ENCODE peak calls at places on chromosomes 5 and 9, in ten cellular contexts. One of them, this sample, is unnamed.

GRCh38 chr9:124455820-124456219 is 5.6 kb downstream of the ADGRD2 start:
- DNase-seq in substantia nigra: no peak
- DNase-seq in fibroblast of mammary gland: no peak
- DNase-seq in AG20443: no peak
- DNase-seq in mesendoderm: no peak
- DNase-seq in NCI-H446 treated with DMSO at 0.1 percent for 48 hours: no peak
- DNase-seq in LHCN-M2: no peak
- DNase-seq in activated T-cell treated with anti-CD3 and anti-CD28 coated beads, Interleukin-2, amount 50 U/mL, for 72 hours: no peak
- DNase-seq in stimulated activated CD4-positive, alpha-beta T cell treated with anti-CD3 and anti-CD28 coated beads, Interleukin-1b, Interleukin-23, amount 100 ng/mL, for 24 hours: no peak
- DNase-seq in EL: no peak
- DNase-seq in this sample: no peak

GRCh38 chr5:82234880-82235279 is 43.3 kb downstream of the RPS23 start:
- DNase-seq in NCI-H446 treated with DMSO at 0.1 percent for 48 hours: no peak
- DNase-seq in LHCN-M2: no peak
- DNase-seq in mesendoderm: no peak
- DNase-seq in stimulated activated CD4-positive, alpha-beta T cell treated with anti-CD3 and anti-CD28 coated beads, Interleukin-1b, Interleukin-23, amount 100 ng/mL, for 24 hours: no peak
- DNase-seq in EL: no peak
- DNase-seq in activated T-cell treated with anti-CD3 and anti-CD28 coated beads, Interleukin-2, amount 50 U/mL, for 72 hours: no peak
- DNase-seq in AG20443: no peak
- DNase-seq in substantia nigra: no peak
- DNase-seq in fibroblast of mammary gland: no peak
- DNase-seq in this sample: no peak

GRCh38 chr5:41875121-41875520 is 4.9 kb upstream of the OXCT1 start:
- DNase-seq in LHCN-M2: no peak
- DNase-seq in activated T-cell treated with anti-CD3 and anti-CD28 coated beads, Interleukin-2, amount 50 U/mL, for 72 hours: no peak
- DNase-seq in AG20443: no peak
- DNase-seq in fibroblast of mammary gland: no peak
- DNase-seq in EL: no peak
- DNase-seq in substantia nigra: no peak
- DNase-seq in stimulated activated CD4-positive, alpha-beta T cell treated with anti-CD3 and anti-CD28 coated beads, Interleukin-1b, Interleukin-23, amount 100 ng/mL, for 24 hours: no peak
- DNase-seq in mesendoderm: no peak
- DNase-seq in NCI-H446 treated with DMSO at 0.1 percent for 48 hours: no peak
- DNase-seq in this sample: no peak

GRCh38 chr9:125878241-125878640 is 131.1 kb downstream of the PBX3 start:
- DNase-seq in AG20443: peak; percentile 14
- DNase-seq in substantia nigra: no peak
- DNase-seq in fibroblast of mammary gland: peak; percentile 35
- DNase-seq in activated T-cell treated with anti-CD3 and anti-CD28 coated beads, Interleukin-2, amount 50 U/mL, for 72 hours: no peak
- DNase-seq in LHCN-M2: peak; percentile 71
- DNase-seq in mesendoderm: no peak
- DNase-seq in NCI-H446 treated with DMSO at 0.1 percent for 48 hours: peak; percentile 30
- DNase-seq in stimulated activated CD4-positive, alpha-beta T cell treated with anti-CD3 and anti-CD28 coated beads, Interleukin-1b, Interleukin-23, amount 100 ng/mL, for 24 hours: no peak
- DNase-seq in EL: peak; percentile 74
- DNase-seq in this sample: no peak

GRCh38 chr9:21770877-21771560 is 31.4 kb upstream of the MTAP start:
- DNase-seq in NCI-H446 treated with DMSO at 0.1 percent for 48 hours: no peak
- DNase-seq in EL: peak; percentile 72
- DNase-seq in activated T-cell treated with anti-CD3 and anti-CD28 coated beads, Interleukin-2, amount 50 U/mL, for 72 hours: no peak
- DNase-seq in fibroblast of mammary gland: peak; percentile 90
- DNase-seq in AG20443: peak; percentile 69
- DNase-seq in mesendoderm: no peak
- DNase-seq in substantia nigra: no peak
- DNase-seq in LHCN-M2: peak; percentile 76
- DNase-seq in stimulated activated CD4-positive, alpha-beta T cell treated with anti-CD3 and anti-CD28 coated beads, Interleukin-1b, Interleukin-23, amount 100 ng/mL, for 24 hours: no peak
- DNase-seq in this sample: no peak

GRCh38 chr5:93632327-93632726 is 49.3 kb downstream of the NR2F1 start:
- DNase-seq in EL: no peak
- DNase-seq in AG20443: no peak
- DNase-seq in stimulated activated CD4-positive, alpha-beta T cell treated with anti-CD3 and anti-CD28 coated beads, Interleukin-1b, Interleukin-23, amount 100 ng/mL, for 24 hours: no peak
- DNase-seq in activated T-cell treated with anti-CD3 and anti-CD28 coated beads, Interleukin-2, amount 50 U/mL, for 72 hours: no peak
- DNase-seq in substantia nigra: no peak
- DNase-seq in mesendoderm: no peak
- DNase-seq in NCI-H446 treated with DMSO at 0.1 percent for 48 hours: no peak
- DNase-seq in LHCN-M2: no peak
- DNase-seq in fibroblast of mammary gland: no peak
- DNase-seq in this sample: no peak

GRCh38 chr5:54676466-54676865 is 158.9 kb downstream of the SNX18 start:
- DNase-seq in LHCN-M2: no peak
- DNase-seq in mesendoderm: no peak
- DNase-seq in stimulated activated CD4-positive, alpha-beta T cell treated with anti-CD3 and anti-CD28 coated beads, Interleukin-1b, Interleukin-23, amount 100 ng/mL, for 24 hours: no peak
- DNase-seq in EL: no peak
- DNase-seq in activated T-cell treated with anti-CD3 and anti-CD28 coated beads, Interleukin-2, amount 50 U/mL, for 72 hours: no peak
- DNase-seq in AG20443: no peak
- DNase-seq in NCI-H446 treated with DMSO at 0.1 percent for 48 hours: no peak
- DNase-seq in fibroblast of mammary gland: no peak
- DNase-seq in substantia nigra: no peak
- DNase-seq in this sample: no peak

GRCh38 chr9:75200892-75201470 is 112.7 kb downstream of the OSTF1 start:
- DNase-seq in LHCN-M2: peak; percentile 37
- DNase-seq in EL: peak; percentile 29
- DNase-seq in activated T-cell treated with anti-CD3 and anti-CD28 coated beads, Interleukin-2, amount 50 U/mL, for 72 hours: peak; percentile 26
- DNase-seq in mesendoderm: peak; percentile 55
- DNase-seq in substantia nigra: no peak
- DNase-seq in NCI-H446 treated with DMSO at 0.1 percent for 48 hours: no peak
- DNase-seq in fibroblast of mammary gland: peak; percentile 56
- DNase-seq in stimulated activated CD4-positive, alpha-beta T cell treated with anti-CD3 and anti-CD28 coated beads, Interleukin-1b, Interleukin-23, amount 100 ng/mL, for 24 hours: no peak
- DNase-seq in AG20443: peak; percentile 27
- DNase-seq in this sample: no peak

GRCh38 chr9:97564291-97565175 is 63.1 kb downstream of the TMOD1 start:
- DNase-seq in NCI-H446 treated with DMSO at 0.1 percent for 48 hours: no peak
- DNase-seq in EL: peak; percentile 80
- DNase-seq in mesendoderm: no peak
- DNase-seq in fibroblast of mammary gland: peak; percentile 71
- DNase-seq in activated T-cell treated with anti-CD3 and anti-CD28 coated beads, Interleukin-2, amount 50 U/mL, for 72 hours: no peak
- DNase-seq in stimulated activated CD4-positive, alpha-beta T cell treated with anti-CD3 and anti-CD28 coated beads, Interleukin-1b, Interleukin-23, amount 100 ng/mL, for 24 hours: no peak
- DNase-seq in LHCN-M2: peak; percentile 18
- DNase-seq in substantia nigra: no peak
- DNase-seq in AG20443: peak; percentile 61
- DNase-seq in this sample: peak; percentile 51

GRCh38 chr9:136847065-136847826 is 2.0 kb upstream of the PHPT1 start:
- DNase-seq in activated T-cell treated with anti-CD3 and anti-CD28 coated beads, Interleukin-2, amount 50 U/mL, for 72 hours: peak; percentile 28
- DNase-seq in substantia nigra: no peak
- DNase-seq in stimulated activated CD4-positive, alpha-beta T cell treated with anti-CD3 and anti-CD28 coated beads, Interleukin-1b, Interleukin-23, amount 100 ng/mL, for 24 hours: no peak
- DNase-seq in NCI-H446 treated with DMSO at 0.1 percent for 48 hours: no peak
- DNase-seq in fibroblast of mammary gland: peak; percentile 61
- DNase-seq in LHCN-M2: no peak
- DNase-seq in EL: peak; percentile 66
- DNase-seq in AG20443: peak; percentile 55
- DNase-seq in mesendoderm: peak; percentile 92
- DNase-seq in this sample: peak; percentile 93

GRCh38 chr5:142697356-142697807 is 11.5 kb upstream of the FGF1 start:
- DNase-seq in substantia nigra: no peak
- DNase-seq in fibroblast of mammary gland: peak; percentile 82
- DNase-seq in mesendoderm: peak; percentile 21
- DNase-seq in LHCN-M2: peak; percentile 69
- DNase-seq in NCI-H446 treated with DMSO at 0.1 percent for 48 hours: no peak
- DNase-seq in AG20443: peak; percentile 39
- DNase-seq in activated T-cell treated with anti-CD3 and anti-CD28 coated beads, Interleukin-2, amount 50 U/mL, for 72 hours: no peak
- DNase-seq in EL: peak; percentile 25
- DNase-seq in stimulated activated CD4-positive, alpha-beta T cell treated with anti-CD3 and anti-CD28 coated beads, Interleukin-1b, Interleukin-23, amount 100 ng/mL, for 24 hours: no peak
- DNase-seq in this sample: no peak

GRCh38 chr9:92640398-92641091 is 29.4 kb downstream of the IPPK start:
- DNase-seq in AG20443: no peak
- DNase-seq in stimulated activated CD4-positive, alpha-beta T cell treated with anti-CD3 and anti-CD28 coated beads, Interleukin-1b, Interleukin-23, amount 100 ng/mL, for 24 hours: no peak
- DNase-seq in substantia nigra: no peak
- DNase-seq in fibroblast of mammary gland: no peak
- DNase-seq in NCI-H446 treated with DMSO at 0.1 percent for 48 hours: no peak
- DNase-seq in LHCN-M2: no peak
- DNase-seq in EL: no peak
- DNase-seq in mesendoderm: no peak
- DNase-seq in activated T-cell treated with anti-CD3 and anti-CD28 coated beads, Interleukin-2, amount 50 U/mL, for 72 hours: no peak
- DNase-seq in this sample: no peak

GRCh38 chr9:20948703-20949102 is 82.7 kb downstream of the HACD4 start:
- DNase-seq in substantia nigra: no peak
- DNase-seq in LHCN-M2: no peak
- DNase-seq in AG20443: no peak
- DNase-seq in stimulated activated CD4-positive, alpha-beta T cell treated with anti-CD3 and anti-CD28 coated beads, Interleukin-1b, Interleukin-23, amount 100 ng/mL, for 24 hours: no peak
- DNase-seq in NCI-H446 treated with DMSO at 0.1 percent for 48 hours: no peak
- DNase-seq in activated T-cell treated with anti-CD3 and anti-CD28 coated beads, Interleukin-2, amount 50 U/mL, for 72 hours: no peak
- DNase-seq in mesendoderm: no peak
- DNase-seq in EL: no peak
- DNase-seq in fibroblast of mammary gland: no peak
- DNase-seq in this sample: no peak

GRCh38 chr9:132615822-132616221 is 33.4 kb downstream of the BARHL1 start:
- DNase-seq in AG20443: no peak
- DNase-seq in NCI-H446 treated with DMSO at 0.1 percent for 48 hours: no peak
- DNase-seq in EL: no peak
- DNase-seq in mesendoderm: no peak
- DNase-seq in activated T-cell treated with anti-CD3 and anti-CD28 coated beads, Interleukin-2, amount 50 U/mL, for 72 hours: no peak
- DNase-seq in substantia nigra: no peak
- DNase-seq in fibroblast of mammary gland: no peak
- DNase-seq in LHCN-M2: no peak
- DNase-seq in stimulated activated CD4-positive, alpha-beta T cell treated with anti-CD3 and anti-CD28 coated beads, Interleukin-1b, Interleukin-23, amount 100 ng/mL, for 24 hours: no peak
- DNase-seq in this sample: no peak

GRCh38 chr5:97764700-97765099 is 581.7 kb upstream of the RIOK2 start:
- DNase-seq in LHCN-M2: peak; percentile 85
- DNase-seq in substantia nigra: no peak
- DNase-seq in AG20443: peak; percentile 32
- DNase-seq in mesendoderm: no peak
- DNase-seq in activated T-cell treated with anti-CD3 and anti-CD28 coated beads, Interleukin-2, amount 50 U/mL, for 72 hours: no peak
- DNase-seq in fibroblast of mammary gland: peak; percentile 92
- DNase-seq in NCI-H446 treated with DMSO at 0.1 percent for 48 hours: no peak
- DNase-seq in stimulated activated CD4-positive, alpha-beta T cell treated with anti-CD3 and anti-CD28 coated beads, Interleukin-1b, Interleukin-23, amount 100 ng/mL, for 24 hours: no peak
- DNase-seq in EL: peak; percentile 73
- DNase-seq in this sample: no peak

GRCh38 chr5:6395102-6395445 is 16.7 kb upstream of the MED10 start:
- DNase-seq in substantia nigra: no peak
- DNase-seq in LHCN-M2: no peak
- DNase-seq in EL: no peak
- DNase-seq in fibroblast of mammary gland: no peak
- DNase-seq in mesendoderm: no peak
- DNase-seq in stimulated activated CD4-positive, alpha-beta T cell treated with anti-CD3 and anti-CD28 coated beads, Interleukin-1b, Interleukin-23, amount 100 ng/mL, for 24 hours: no peak
- DNase-seq in NCI-H446 treated with DMSO at 0.1 percent for 48 hours: no peak
- DNase-seq in activated T-cell treated with anti-CD3 and anti-CD28 coated beads, Interleukin-2, amount 50 U/mL, for 72 hours: no peak
- DNase-seq in AG20443: no peak
- DNase-seq in this sample: peak; percentile 24

GRCh38 chr5:111848374-111848914 is 91.5 kb upstream of the NREP start:
- DNase-seq in fibroblast of mammary gland: no peak
- DNase-seq in substantia nigra: no peak
- DNase-seq in mesendoderm: no peak
- DNase-seq in stimulated activated CD4-positive, alpha-beta T cell treated with anti-CD3 and anti-CD28 coated beads, Interleukin-1b, Interleukin-23, amount 100 ng/mL, for 24 hours: no peak
- DNase-seq in AG20443: no peak
- DNase-seq in LHCN-M2: no peak
- DNase-seq in NCI-H446 treated with DMSO at 0.1 percent for 48 hours: no peak
- DNase-seq in activated T-cell treated with anti-CD3 and anti-CD28 coated beads, Interleukin-2, amount 50 U/mL, for 72 hours: no peak
- DNase-seq in EL: no peak
- DNase-seq in this sample: no peak

GRCh38 chr5:8842906-8843590 is 702.8 kb downstream of the SEMA5A start:
- DNase-seq in mesendoderm: peak; percentile 18
- DNase-seq in substantia nigra: peak; percentile 67
- DNase-seq in NCI-H446 treated with DMSO at 0.1 percent for 48 hours: no peak
- DNase-seq in AG20443: peak; percentile 62
- DNase-seq in EL: peak; percentile 69
- DNase-seq in fibroblast of mammary gland: peak; percentile 59
- DNase-seq in activated T-cell treated with anti-CD3 and anti-CD28 coated beads, Interleukin-2, amount 50 U/mL, for 72 hours: no peak
- DNase-seq in stimulated activated CD4-positive, alpha-beta T cell treated with anti-CD3 and anti-CD28 coated beads, Interleukin-1b, Interleukin-23, amount 100 ng/mL, for 24 hours: no peak
- DNase-seq in LHCN-M2: peak; percentile 79
- DNase-seq in this sample: peak; percentile 66

GRCh38 chr5:168637793-168638192 is 58.6 kb upstream of the PANK3 start:
- DNase-seq in substantia nigra: no peak
- DNase-seq in stimulated activated CD4-positive, alpha-beta T cell treated with anti-CD3 and anti-CD28 coated beads, Interleukin-1b, Interleukin-23, amount 100 ng/mL, for 24 hours: no peak
- DNase-seq in mesendoderm: no peak
- DNase-seq in activated T-cell treated with anti-CD3 and anti-CD28 coated beads, Interleukin-2, amount 50 U/mL, for 72 hours: no peak
- DNase-seq in LHCN-M2: no peak
- DNase-seq in NCI-H446 treated with DMSO at 0.1 percent for 48 hours: no peak
- DNase-seq in EL: no peak
- DNase-seq in fibroblast of mammary gland: no peak
- DNase-seq in AG20443: no peak
- DNase-seq in this sample: no peak

GRCh38 chr9:79213417-79214125 is 358.2 kb upstream of the TLE4 start:
- DNase-seq in LHCN-M2: peak; percentile 13
- DNase-seq in activated T-cell treated with anti-CD3 and anti-CD28 coated beads, Interleukin-2, amount 50 U/mL, for 72 hours: no peak
- DNase-seq in NCI-H446 treated with DMSO at 0.1 percent for 48 hours: no peak
- DNase-seq in AG20443: peak; percentile 54
- DNase-seq in EL: peak; percentile 64
- DNase-seq in stimulated activated CD4-positive, alpha-beta T cell treated with anti-CD3 and anti-CD28 coated beads, Interleukin-1b, Interleukin-23, amount 100 ng/mL, for 24 hours: no peak
- DNase-seq in fibroblast of mammary gland: peak; percentile 43
- DNase-seq in substantia nigra: no peak
- DNase-seq in mesendoderm: no peak
- DNase-seq in this sample: no peak

GRCh38 chr5:68226564-68227073 is 11.1 kb downstream of the PIK3R1 start:
- DNase-seq in AG20443: no peak
- DNase-seq in activated T-cell treated with anti-CD3 and anti-CD28 coated beads, Interleukin-2, amount 50 U/mL, for 72 hours: no peak
- DNase-seq in LHCN-M2: no peak
- DNase-seq in NCI-H446 treated with DMSO at 0.1 percent for 48 hours: no peak
- DNase-seq in substantia nigra: no peak
- DNase-seq in mesendoderm: no peak
- DNase-seq in EL: no peak
- DNase-seq in stimulated activated CD4-positive, alpha-beta T cell treated with anti-CD3 and anti-CD28 coated beads, Interleukin-1b, Interleukin-23, amount 100 ng/mL, for 24 hours: no peak
- DNase-seq in fibroblast of mammary gland: no peak
- DNase-seq in this sample: no peak

GRCh38 chr9:137281345-137282116 is 4.0 kb downstream of the TOR4A start:
- DNase-seq in activated T-cell treated with anti-CD3 and anti-CD28 coated beads, Interleukin-2, amount 50 U/mL, for 72 hours: no peak
- DNase-seq in substantia nigra: no peak
- DNase-seq in LHCN-M2: no peak
- DNase-seq in stimulated activated CD4-positive, alpha-beta T cell treated with anti-CD3 and anti-CD28 coated beads, Interleukin-1b, Interleukin-23, amount 100 ng/mL, for 24 hours: no peak
- DNase-seq in EL: no peak
- DNase-seq in AG20443: no peak
- DNase-seq in mesendoderm: peak; percentile 79
- DNase-seq in fibroblast of mammary gland: no peak
- DNase-seq in NCI-H446 treated with DMSO at 0.1 percent for 48 hours: no peak
- DNase-seq in this sample: peak; percentile 77